ENCODE peak calls at places on chromosome 6, in eight cellular contexts. One of them, this sample, is unnamed.

GRCh38 chr6:1485678-1486077 is 96.3 kb downstream of the FOXF2 start:
- DNase-seq in esophagus squamous epithelium: no peak
- DNase-seq in IMR-90: peak
- DNase-seq in body of pancreas: no peak
- DNase-seq in spleen: no peak
- DNase-seq in ovary: no peak
- DNase-seq in HepG2: no peak
- DNase-seq in stomach: no peak
- DNase-seq in this sample: no peak

GRCh38 chr6:111456208-111456607 is 26.8 kb downstream of the REV3L start:
- DNase-seq in esophagus squamous epithelium: no peak
- DNase-seq in IMR-90: peak
- DNase-seq in body of pancreas: no peak
- DNase-seq in spleen: no peak
- DNase-seq in ovary: no peak
- DNase-seq in HepG2: no peak
- DNase-seq in stomach: no peak
- DNase-seq in this sample: no peak

GRCh38 chr6:166435574-166435973 is 52.8 kb upstream of the MPC1 start:
- DNase-seq in esophagus squamous epithelium: no peak
- DNase-seq in IMR-90: no peak
- DNase-seq in body of pancreas: no peak
- DNase-seq in spleen: no peak
- DNase-seq in ovary: no peak
- DNase-seq in HepG2: no peak
- DNase-seq in stomach: peak
- DNase-seq in this sample: no peak

GRCh38 chr6:10676403-10676802 is 18.0 kb downstream of the C6orf52 start:
- DNase-seq in esophagus squamous epithelium: no peak
- DNase-seq in IMR-90: no peak
- DNase-seq in body of pancreas: no peak
- DNase-seq in spleen: no peak
- DNase-seq in ovary: no peak
- DNase-seq in HepG2: no peak
- DNase-seq in stomach: no peak
- DNase-seq in this sample: peak

GRCh38 chr6:3773696-3774298 is 22.3 kb upstream of the PXDC1 start:
- DNase-seq in esophagus squamous epithelium: no peak
- DNase-seq in IMR-90: no peak
- DNase-seq in body of pancreas: peak
- DNase-seq in spleen: no peak
- DNase-seq in ovary: peak
- DNase-seq in HepG2: no peak
- DNase-seq in stomach: no peak
- DNase-seq in this sample: peak

GRCh38 chr6:150102750-150103270 is 33.9 kb upstream of the ULBP3 start:
- DNase-seq in esophagus squamous epithelium: no peak
- DNase-seq in IMR-90: no peak
- DNase-seq in body of pancreas: no peak
- DNase-seq in spleen: no peak
- DNase-seq in ovary: no peak
- DNase-seq in HepG2: no peak
- DNase-seq in stomach: no peak
- DNase-seq in this sample: no peak

GRCh38 chr6:88380083-88380482 is 213.9 kb upstream of the CNR1 start:
- DNase-seq in esophagus squamous epithelium: no peak
- DNase-seq in IMR-90: peak
- DNase-seq in body of pancreas: no peak
- DNase-seq in spleen: peak
- DNase-seq in ovary: peak
- DNase-seq in HepG2: no peak
- DNase-seq in stomach: no peak
- DNase-seq in this sample: no peak

GRCh38 chr6:8789878-8790277 is 354.5 kb upstream of the SLC35B3 start:
- DNase-seq in esophagus squamous epithelium: no peak
- DNase-seq in IMR-90: no peak
- DNase-seq in body of pancreas: no peak
- DNase-seq in spleen: no peak
- DNase-seq in ovary: no peak
- DNase-seq in HepG2: no peak
- DNase-seq in stomach: no peak
- DNase-seq in this sample: no peak

GRCh38 chr6:88544986-88545612 is 379.0 kb upstream of the CNR1 start:
- DNase-seq in esophagus squamous epithelium: no peak
- DNase-seq in IMR-90: no peak
- DNase-seq in body of pancreas: no peak
- DNase-seq in spleen: no peak
- DNase-seq in ovary: no peak
- DNase-seq in HepG2: no peak
- DNase-seq in stomach: no peak
- DNase-seq in this sample: no peak

GRCh38 chr6:45388328-45388727 is 10.6 kb upstream of the SUPT3H start:
- DNase-seq in esophagus squamous epithelium: no peak
- DNase-seq in IMR-90: peak
- DNase-seq in body of pancreas: no peak
- DNase-seq in spleen: no peak
- DNase-seq in ovary: no peak
- DNase-seq in HepG2: no peak
- DNase-seq in stomach: no peak
- DNase-seq in this sample: no peak

GRCh38 chr6:7268362-7269310 is 44.4 kb downstream of the SSR1 start:
- DNase-seq in esophagus squamous epithelium: no peak
- DNase-seq in IMR-90: no peak
- DNase-seq in body of pancreas: no peak
- DNase-seq in spleen: peak
- DNase-seq in ovary: no peak
- DNase-seq in HepG2: no peak
- DNase-seq in stomach: peak
- DNase-seq in this sample: no peak

GRCh38 chr6:33696538-33697518 is 14.7 kb downstream of the UQCC2 start:
- DNase-seq in esophagus squamous epithelium: no peak
- DNase-seq in IMR-90: peak
- DNase-seq in body of pancreas: no peak
- DNase-seq in spleen: peak
- DNase-seq in ovary: peak
- DNase-seq in HepG2: no peak
- DNase-seq in stomach: peak
- DNase-seq in this sample: no peak

GRCh38 chr6:25354078-25354940 is 75.1 kb downstream of the CARMIL1 start:
- DNase-seq in esophagus squamous epithelium: no peak
- DNase-seq in IMR-90: peak
- DNase-seq in body of pancreas: no peak
- DNase-seq in spleen: no peak
- DNase-seq in ovary: no peak
- DNase-seq in HepG2: no peak
- DNase-seq in stomach: no peak
- DNase-seq in this sample: no peak

GRCh38 chr6:128882991-128883571 is at the start of gene LAMA2:
- DNase-seq in esophagus squamous epithelium: no peak
- DNase-seq in IMR-90: peak
- DNase-seq in body of pancreas: peak
- DNase-seq in spleen: peak
- DNase-seq in ovary: peak
- DNase-seq in HepG2: peak
- DNase-seq in stomach: peak
- DNase-seq in this sample: peak

DNA sequence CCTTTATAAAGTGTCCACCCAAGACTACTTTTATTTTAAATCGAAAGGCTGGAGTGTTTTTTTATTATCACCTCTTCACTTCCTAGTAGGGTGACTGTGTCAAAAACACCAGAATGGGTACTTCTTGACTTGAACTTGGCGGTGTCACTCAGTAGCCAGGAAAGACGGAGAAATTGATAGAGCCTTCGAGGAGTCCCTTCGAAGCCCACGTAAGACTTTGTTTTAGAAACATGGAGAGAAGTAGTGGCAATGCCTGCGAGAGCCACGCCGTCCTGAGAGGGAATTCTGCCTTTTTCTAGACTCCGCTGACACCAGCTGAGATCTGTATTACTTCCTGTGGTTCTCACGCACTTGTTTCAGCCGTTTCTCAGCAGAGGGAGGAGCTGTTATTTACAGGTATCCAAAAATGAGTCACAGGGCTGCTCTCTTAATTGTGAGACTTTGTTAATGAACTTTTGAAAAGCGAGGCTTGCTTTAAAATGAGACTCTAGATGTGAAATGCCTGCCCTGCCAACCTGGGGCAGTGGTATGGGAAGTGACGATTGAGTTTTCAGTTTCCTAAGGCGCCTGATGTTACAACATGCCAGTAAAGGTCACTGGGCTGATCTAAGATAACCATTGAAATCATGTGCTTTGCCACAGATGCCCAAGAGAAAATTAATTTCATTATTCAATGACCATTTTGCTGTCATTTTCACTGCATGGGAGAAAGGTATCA is 852 bp downstream of the STX11 start:
- DNase-seq in esophagus squamous epithelium: no peak
- DNase-seq in IMR-90: no peak
- DNase-seq in body of pancreas: no peak
- DNase-seq in spleen: peak
- DNase-seq in ovary: no peak
- DNase-seq in HepG2: no peak
- DNase-seq in stomach: no peak
- DNase-seq in this sample: peak
- TF ChIP-seq POLR2A in esophagus squamous epithelium: peak
- TF ChIP-seq POLR2A in IMR-90: no peak
- TF ChIP-seq POLR2A in body of pancreas: peak
- TF ChIP-seq POLR2A in spleen: no peak
- TF ChIP-seq POLR2A in ovary: no peak
- TF ChIP-seq POLR2A in HepG2: no peak
- TF ChIP-seq POLR2A in stomach: no peak
- TF ChIP-seq POLR2A in this sample: no peak

DNA sequence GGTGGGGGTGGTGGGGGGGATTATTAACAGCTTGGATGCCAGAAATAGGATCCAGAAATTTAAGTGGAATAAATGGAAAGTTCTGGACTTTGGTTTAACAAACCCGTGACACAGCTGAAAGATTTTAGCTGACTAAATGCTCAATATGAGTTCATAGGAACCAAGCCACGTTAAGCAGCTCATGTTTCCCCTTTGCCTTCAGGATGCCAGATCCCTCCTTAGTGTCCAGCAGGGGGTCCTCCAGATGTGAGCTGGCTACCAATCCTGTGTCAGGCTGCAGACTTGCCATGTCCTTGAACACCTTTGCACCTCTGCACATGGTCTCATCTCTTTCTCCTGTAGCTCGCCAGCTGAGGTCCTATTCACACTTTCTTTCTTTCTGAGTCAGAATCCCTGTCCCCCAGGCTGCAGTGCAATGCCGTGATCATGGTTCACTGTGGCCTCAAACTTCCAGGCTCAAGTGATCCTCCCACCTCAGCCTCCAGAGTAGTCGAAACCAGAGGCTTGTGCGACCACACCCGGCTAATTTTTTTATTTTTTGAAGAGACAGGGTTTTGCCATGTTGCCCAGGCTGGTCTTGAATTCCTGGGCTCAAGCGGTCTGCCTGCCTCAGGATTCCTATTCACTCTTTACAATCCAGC is 133.3 kb upstream of the ARMC2 start:
- DNase-seq in esophagus squamous epithelium: no peak
- DNase-seq in IMR-90: peak
- DNase-seq in body of pancreas: no peak
- DNase-seq in spleen: no peak
- DNase-seq in ovary: no peak
- DNase-seq in HepG2: peak
- DNase-seq in stomach: no peak
- DNase-seq in this sample: no peak
- TF ChIP-seq CTCF in esophagus squamous epithelium: no peak
- TF ChIP-seq CTCF in IMR-90: peak
- TF ChIP-seq CTCF in body of pancreas: no peak
- TF ChIP-seq CTCF in spleen: no peak
- TF ChIP-seq CTCF in ovary: no peak
- TF ChIP-seq CTCF in HepG2: peak
- TF ChIP-seq CTCF in stomach: no peak
- TF ChIP-seq CTCF in this sample: no peak

DNA sequence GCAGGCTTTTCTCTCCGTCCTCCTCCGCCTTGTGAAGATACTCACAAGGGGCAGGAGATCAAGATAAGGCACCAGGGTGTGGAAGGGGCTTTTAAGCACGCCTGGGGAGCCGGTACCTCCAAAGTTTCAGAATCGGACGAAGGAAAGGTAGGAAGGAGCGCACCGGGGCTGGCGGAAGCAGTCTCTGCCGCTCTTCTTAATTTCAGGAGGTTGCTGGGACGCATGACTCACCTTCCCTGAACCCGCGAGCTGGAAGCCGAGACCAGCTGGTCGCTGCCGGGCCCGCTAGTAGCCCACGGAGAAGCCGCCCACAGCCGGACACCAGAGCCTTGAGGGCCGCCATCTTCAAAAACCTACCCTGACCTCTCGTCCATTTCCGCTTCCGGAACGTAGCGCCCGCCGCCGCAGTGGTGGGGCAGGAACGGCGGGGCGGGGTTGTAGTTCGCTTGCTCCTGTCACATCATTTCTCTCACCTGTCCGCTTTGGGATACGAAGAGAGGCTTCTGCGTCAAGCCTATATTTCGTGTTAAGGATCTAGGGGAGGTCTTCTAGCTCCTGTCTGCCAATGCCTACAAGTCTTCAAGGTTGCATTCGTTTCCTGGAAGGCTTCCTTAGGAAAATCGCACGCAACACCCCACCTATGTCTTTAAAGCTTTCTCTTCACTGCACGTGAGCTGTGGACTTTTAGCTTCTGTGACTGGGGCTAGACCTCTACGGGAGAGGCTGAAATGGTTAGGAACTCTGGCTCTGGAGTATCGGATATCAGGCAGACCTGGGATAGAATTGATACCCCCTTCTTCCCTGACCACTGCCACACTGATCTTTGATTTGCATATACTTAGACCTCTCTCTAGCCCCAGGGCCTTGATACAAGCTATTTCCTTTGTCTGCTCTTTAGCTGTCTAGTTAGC is at the start of gene MRPS18A:
- DNase-seq in esophagus squamous epithelium: no peak
- DNase-seq in IMR-90: peak
- DNase-seq in body of pancreas: peak
- DNase-seq in spleen: peak
- DNase-seq in ovary: peak
- DNase-seq in HepG2: peak
- DNase-seq in stomach: peak
- DNase-seq in this sample: peak
- TF ChIP-seq POLR2A in esophagus squamous epithelium: peak
- TF ChIP-seq POLR2A in IMR-90: peak
- TF ChIP-seq POLR2A in body of pancreas: peak
- TF ChIP-seq POLR2A in spleen: no peak
- TF ChIP-seq POLR2A in ovary: no peak
- TF ChIP-seq POLR2A in HepG2: peak
- TF ChIP-seq POLR2A in stomach: no peak
- TF ChIP-seq POLR2A in this sample: no peak

DNA sequence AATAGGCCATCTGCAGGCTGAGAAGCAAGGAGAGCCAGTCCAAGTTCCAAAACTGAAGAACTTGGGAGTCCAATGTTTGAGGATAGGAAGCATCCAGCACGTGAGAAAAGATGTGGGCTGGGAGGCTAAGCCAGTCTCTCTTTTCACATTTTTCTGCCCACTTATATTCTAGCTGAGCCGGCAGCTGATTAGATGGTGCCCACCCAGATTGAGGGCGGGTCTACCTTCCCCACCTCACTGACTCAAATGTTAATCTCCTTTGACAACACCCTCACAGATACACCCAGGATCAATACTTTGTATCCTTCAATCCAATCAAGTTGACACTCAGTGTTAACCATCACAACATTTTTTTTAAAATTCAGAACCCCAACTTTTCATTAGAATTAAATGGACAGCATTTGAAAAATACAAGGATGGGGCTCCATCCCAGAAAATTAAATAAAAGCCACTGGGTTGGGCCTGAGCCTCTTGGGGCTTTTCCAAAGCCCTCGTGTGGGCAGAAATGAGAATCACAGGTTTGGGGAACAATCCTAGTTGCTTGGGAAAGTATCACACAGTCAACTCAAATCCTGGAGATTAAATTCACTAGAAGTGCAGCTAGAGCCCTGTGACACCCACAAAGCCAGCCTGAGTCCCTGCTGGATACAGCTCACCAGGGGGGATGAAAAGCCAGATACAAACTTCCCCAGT is 2.2 kb downstream of the CLDN20 start:
- DNase-seq in esophagus squamous epithelium: no peak
- DNase-seq in IMR-90: no peak
- DNase-seq in body of pancreas: no peak
- DNase-seq in spleen: no peak
- DNase-seq in ovary: no peak
- DNase-seq in HepG2: no peak
- DNase-seq in stomach: no peak
- DNase-seq in this sample: no peak
- TF ChIP-seq CTCF in esophagus squamous epithelium: peak
- TF ChIP-seq CTCF in IMR-90: peak
- TF ChIP-seq CTCF in body of pancreas: no peak
- TF ChIP-seq CTCF in spleen: no peak
- TF ChIP-seq CTCF in ovary: no peak
- TF ChIP-seq CTCF in HepG2: no peak
- TF ChIP-seq CTCF in stomach: no peak
- TF ChIP-seq CTCF in this sample: no peak